ENCODE peak calls at places on chromosomes 2 and 18, in five cellular contexts. D is hepatocyte; Z is body of pancreas; V is stomach; L is CD8-positive, alpha-beta memory T cell. K is an unnamed sample. For H3K9me3, the result is how much of the 10 kb centered on the place peaks cover.

GRCh38 chr18:12308386-12309100 is 502 bp downstream of the TUBB6 start:
- DNase-seq in D (peak), Z (peak), V (peak), L (no peak), K (peak)

GRCh38 chr2:191540681-191541080 is 137.3 kb upstream of the NABP1 start:
- DNase-seq in D (no peak), Z (no peak), V (no peak), L (no peak), K (no peak)

GRCh38 chr18:9992300-9992987 is 78.6 kb downstream of the VAPA start:
- DNase-seq in D (peak), Z (no peak), V (no peak), L (no peak), K (no peak)

GRCh38 chr18:78977627-78978271 is 1.9 kb upstream of the SALL3 start:
- DNase-seq in D (no peak), Z (no peak), V (no peak), L (no peak), K (no peak)

GRCh38 chr2:167859676-167860075 is 387.7 kb downstream of the STK39 start:
- DNase-seq in D (no peak), Z (no peak), V (no peak), L (no peak), K (no peak)

GRCh38 chr2:27723372-27724144 is 48.0 kb upstream of the MRPL33 start:
- DNase-seq in D (peak), Z (peak), V (peak), L (peak), K (peak)

GRCh38 chr2:104844813-104845551 is 8.9 kb upstream of the POU3F3 start:
- DNase-seq in D (no peak), Z (no peak), V (no peak), L (no peak), K (no peak)

GRCh38 chr2:208265371-208265806 is 666 bp upstream of the PIKFYVE start:
- DNase-seq in D (peak), Z (peak), V (no peak), L (peak), K (no peak)

GRCh38 chr2:24915796-24916195 is 4.2 kb downstream of the ADCY3 start:
- DNase-seq in D (no peak), Z (no peak), V (no peak), L (no peak), K (peak)

GRCh38 chr2:19772981-19773380 is 128.8 kb downstream of the TTC32 start:
- DNase-seq in D (no peak), Z (no peak), V (no peak), L (no peak), K (no peak)

GRCh38 chr2:68663371-68664156 is 20.2 kb downstream of the PROKR1 start:
- DNase-seq in D (no peak), Z (no peak), V (no peak), L (no peak), K (no peak)

GRCh38 chr2:55768991-55769390 is 75.3 kb upstream of the PNPT1 start:
- DNase-seq in D (no peak), Z (no peak), V (no peak), L (no peak), K (no peak)

GRCh38 chr18:34223164-34223892 is 1.4 kb downstream of the NOL4 start:
- DNase-seq in D (peak), Z (peak), V (no peak), L (no peak), K (no peak)

GRCh38 chr2:101961287-101962242 is 30.2 kb upstream of the IL1R2 start:
- DNase-seq in D (peak), Z (peak), V (peak), L (no peak), K (peak)

GRCh38 chr18:58363767-58364540 is 264.9 kb downstream of the ALPK2 start:
- DNase-seq in D (no peak), Z (no peak), V (no peak), L (no peak), K (no peak)

GRCh38 chr2:10891391-10891790 is 20.3 kb upstream of the KCNF1 start:
- DNase-seq in D (no peak), Z (no peak), V (no peak), L (no peak), K (no peak)

GRCh38 chr2:105886680-105887079 is 142.0 kb downstream of the NCK2 start:
- DNase-seq in D (no peak), Z (no peak), V (no peak), L (no peak), K (no peak)

GRCh38 chr2:173630425-173631122 is 275.9 kb downstream of the CDCA7 start:
- DNase-seq in D (no peak), Z (no peak), V (no peak), L (no peak), K (no peak)

GRCh38 chr2:205743137-205743536 is 60.8 kb downstream of the NRP2 start:
- DNase-seq in D (no peak), Z (no peak), V (no peak), L (no peak), K (no peak)

GRCh38 chr2:237154050-237154638 is 68.5 kb downstream of the COPS8 start:
- DNase-seq in D (peak), Z (peak), V (peak), L (peak), K (no peak)

GRCh38 chr2:106960633-106961205 is 74.8 kb upstream of the ST6GAL2 start:
- DNase-seq in D (no peak), Z (no peak), V (no peak), L (no peak), K (no peak)

GRCh38 chr2:121804340-121804739 is 48.9 kb downstream of the TSN start:
- DNase-seq in D (no peak), Z (no peak), V (no peak), L (no peak), K (no peak)

GRCh38 chr2:238141541-238142318 is 3.3 kb downstream of the KLHL30 start:
- DNase-seq in D (peak), Z (peak), V (peak), L (no peak), K (no peak)

GRCh38 chr2:190107409-190107808 is 44.9 kb upstream of the MSTN start:
- DNase-seq in D (no peak), Z (no peak), V (no peak), L (no peak), K (no peak)

GRCh38 chr18:57956495-57956894 is 87.5 kb upstream of the NEDD4L start:
- DNase-seq in D (no peak), Z (no peak), V (no peak), L (no peak), K (no peak)

DNA sequence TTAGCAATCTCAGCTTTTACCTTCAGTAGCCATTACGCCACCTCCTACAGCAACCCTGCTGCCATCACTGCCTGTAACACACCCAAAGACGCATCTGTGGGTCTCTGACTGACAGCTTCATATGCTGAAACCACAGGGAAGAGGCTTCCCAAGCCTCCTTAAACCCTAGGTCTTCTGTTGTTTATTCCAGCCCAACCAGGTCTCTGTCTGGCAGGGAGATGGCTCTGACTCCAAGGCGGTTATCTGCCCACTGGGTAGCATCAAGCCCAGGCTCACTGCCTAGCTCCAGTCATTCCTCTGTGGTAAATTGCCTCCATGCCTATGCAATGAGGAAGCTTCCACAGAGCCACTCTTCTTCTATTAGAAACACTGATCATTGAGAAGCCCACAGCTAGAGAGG is 28.6 kb upstream of the TRIB2 start:
- DNase-seq in D (no peak), Z (no peak), V (no peak), L (no peak), K (no peak)
- H3K4me3 ChIP-seq in D (no peak), Z (no peak), V (no peak), L (no peak), K (no peak)

DNA sequence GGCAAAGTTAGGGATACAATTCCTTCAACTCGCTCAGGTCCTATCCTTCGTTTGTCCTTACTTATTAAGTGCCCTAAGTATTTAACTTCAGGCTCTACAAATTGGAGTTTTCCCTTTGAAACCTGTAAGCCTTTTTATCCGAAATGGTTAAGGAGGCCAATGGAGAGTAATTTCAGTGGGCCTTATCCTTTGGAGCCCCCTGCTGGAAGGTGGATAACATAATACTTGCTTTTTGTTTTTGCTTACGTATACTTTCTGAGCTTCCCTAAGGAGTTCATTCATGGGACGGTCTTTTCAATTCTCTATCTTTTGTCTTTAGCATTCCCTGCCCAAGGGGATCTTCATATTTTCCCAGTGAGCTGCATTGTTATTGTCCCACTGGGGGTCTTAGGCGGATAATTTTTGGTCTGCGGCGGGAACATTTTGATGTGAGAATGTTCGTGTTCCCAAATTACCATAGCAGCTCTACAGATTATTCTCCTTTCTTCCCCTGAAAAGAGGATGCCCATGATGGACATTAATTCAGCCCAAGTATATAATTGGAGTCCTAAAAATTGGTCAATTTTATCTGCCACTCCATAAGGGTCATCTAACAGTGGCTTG is 34.4 kb upstream of the TRAPPC8 start:
- DNase-seq in D (peak), Z (peak), V (no peak), L (peak), K (peak)
- H3K9me3 ChIP-seq in D (under half), Z (under half), V (under half), L (under half), K (under half)

GRCh38 chr2:200404615-200405014 is 98.1 kb downstream of the SPATS2L start:
- DNase-seq in D (no peak), Z (no peak), V (no peak), L (no peak), K (no peak)
- H3K4me3 ChIP-seq in D (no peak), Z (no peak), V (no peak), L (no peak), K (no peak)

GRCh38 chr18:21096760-21097159 is 14.9 kb downstream of the ROCK1 start:
- DNase-seq in D (no peak), Z (no peak), V (no peak), L (no peak), K (no peak)
- H3K9me3 ChIP-seq in D (under half), Z (under half), V (under half), L (under half), K (under half)

GRCh38 chr2:42139141-42139540 is 30.0 kb upstream of the EML4 start:
- DNase-seq in D (no peak), Z (no peak), V (no peak), L (no peak), K (no peak)

GRCh38 chr2:42133771-42134195 is 35.4 kb upstream of the EML4 start:
- DNase-seq in D (no peak), Z (no peak), V (no peak), L (no peak), K (no peak)

GRCh38 chr2:42138163-42139016 is 30.8 kb upstream of the EML4 start:
- DNase-seq in D (peak), Z (peak), V (peak), L (no peak), K (peak)

GRCh38 chr2:42135381-42136312 is 33.5 kb upstream of the EML4 start:
- DNase-seq in D (no peak), Z (no peak), V (no peak), L (no peak), K (no peak)

GRCh38 chr2:42136832-42137821 is 32.0 kb upstream of the EML4 start:
- DNase-seq in D (no peak), Z (no peak), V (no peak), L (no peak), K (no peak)
- H3K4me3 ChIP-seq in D (no peak), Z (no peak), V (no peak), L (no peak), K (no peak)

GRCh38 chr2:35220471-35220870 is 1135.1 kb upstream of the CRIM1 start:
- DNase-seq in D (no peak), Z (no peak), V (no peak), L (no peak), K (no peak)
- H3K9me3 ChIP-seq in D (under half), Z (under half), V (under half), L (under half), K (under half)

GRCh38 chr2:47346107-47346506 is 56.8 kb upstream of the MSH2 start:
- DNase-seq in D (no peak), Z (no peak), V (no peak), L (no peak), K (no peak)

GRCh38 chr2:47346669-47347068 is 56.3 kb upstream of the MSH2 start:
- DNase-seq in D (peak), Z (no peak), V (no peak), L (no peak), K (no peak)

GRCh38 chr2:47339745-47340541 is 63.0 kb upstream of the MSH2 start:
- DNase-seq in D (peak), Z (peak), V (peak), L (no peak), K (no peak)

GRCh38 chr2:47344890-47345583 is 57.9 kb upstream of the MSH2 start:
- DNase-seq in D (peak), Z (peak), V (peak), L (no peak), K (peak)

GRCh38 chr2:47345584-47345913 is 57.4 kb upstream of the MSH2 start:
- DNase-seq in D (no peak), Z (no peak), V (no peak), L (no peak), K (no peak)
- H3K4me3 ChIP-seq in D (peak), Z (no peak), V (peak), L (no peak), K (peak)

DNA sequence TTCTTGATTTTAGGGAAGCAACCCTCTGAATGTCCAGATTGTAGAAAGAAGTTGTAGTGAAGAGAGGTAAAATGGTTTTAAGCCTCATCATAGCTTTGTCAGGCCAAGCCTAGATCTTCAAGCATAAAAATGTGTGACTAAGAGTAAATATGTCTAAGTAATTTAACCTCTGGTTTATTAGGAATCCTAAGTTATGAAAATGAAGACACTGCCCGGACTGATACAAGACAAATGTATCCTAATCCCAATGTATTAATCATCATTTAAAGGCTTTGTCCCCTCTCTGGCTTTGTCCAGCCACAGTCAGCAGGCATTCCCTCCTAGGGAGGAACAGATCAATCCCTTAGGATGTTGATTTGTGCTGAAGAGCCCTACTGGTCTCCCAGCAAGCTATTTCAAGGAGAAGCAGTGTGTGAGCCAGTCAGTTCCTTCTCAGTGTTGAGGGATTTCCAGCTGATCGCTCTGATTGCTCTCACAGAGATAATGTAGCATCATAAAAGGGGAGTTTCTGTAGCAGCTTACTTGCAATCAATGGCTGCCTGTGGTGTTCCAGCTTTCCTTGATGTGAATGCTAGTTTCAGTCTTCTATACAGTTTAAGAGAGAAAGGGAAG is 796.1 kb downstream of the EPHA4 start:
- DNase-seq in D (no peak), Z (no peak), V (no peak), L (no peak), K (no peak)
- H3K9me3 ChIP-seq in D (under half), Z (under half), V (under half), L (under half), K (under half)

DNA sequence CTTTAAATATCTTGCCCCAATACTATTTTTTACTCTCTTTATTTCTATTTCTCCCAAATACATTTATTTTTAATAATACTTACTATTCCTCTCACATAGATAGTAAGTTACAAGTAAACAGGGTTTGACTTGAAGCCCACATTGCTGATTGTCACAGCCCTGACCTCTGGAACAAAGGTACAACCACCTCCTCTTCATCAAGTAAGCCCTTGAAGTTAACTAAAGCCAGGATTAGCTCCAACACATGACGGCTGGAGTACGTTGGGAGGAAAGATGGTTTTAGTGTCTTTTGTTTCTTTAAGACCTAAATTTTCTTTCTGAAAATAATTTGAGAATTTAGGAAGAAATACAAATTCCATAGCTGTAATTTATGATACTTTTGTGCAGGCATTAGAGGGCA is 951 bp downstream of the MYOM1 start:
- DNase-seq in D (no peak), Z (no peak), V (no peak), L (no peak), K (no peak)
- H3K4me3 ChIP-seq in D (no peak), Z (no peak), V (peak), L (no peak), K (peak)

GRCh38 chr2:4556136-4556535 is 852.8 kb downstream of the DCDC2C start:
- DNase-seq in D (peak), Z (no peak), V (no peak), L (no peak), K (no peak)
- H3K9me3 ChIP-seq in D (under half), Z (under half), V (under half), L (under half), K (under half)